ENCODE peak calls at places on chromosomes 5 and 9, in ten cellular contexts. C is dorsolateral prefrontal cortex; B is AG10803; U is CD8-positive, alpha-beta T cell; V is cardiac muscle cell; P is gastrocnemius medialis; E is fibroblast of pulmonary artery; F is RWPE1; T is GM23338; R is HFF-Myc. J is an unnamed sample.

GRCh38 chr9:114339130-114339908 is 9.7 kb downstream of the ORM2 start:
- DNase-seq in V (peak), U (peak), C (no peak), E (peak), T (peak), P (no peak), F (peak), R (peak), B (peak), J (peak)

GRCh38 chr5:153974131-153974812 is 64.4 kb downstream of the FAM114A2 start:
- DNase-seq in C (no peak), U (no peak), E (peak), P (no peak), F (peak), V (peak), R (peak), B (peak), T (peak), J (no peak)

GRCh38 chr5:77748160-77748559 is 28.0 kb downstream of the TBCA start:
- DNase-seq in V (no peak), T (no peak), B (no peak), C (no peak), R (no peak), F (no peak), U (no peak), P (no peak), E (no peak), J (no peak)

GRCh38 chr9:126550891-126551351 is 62.8 kb upstream of the LMX1B start:
- DNase-seq in C (no peak), F (no peak), B (no peak), U (no peak), R (no peak), P (no peak), V (no peak), T (no peak), E (no peak), J (no peak)

GRCh38 chr9:94213513-94214124 is 45.5 kb upstream of the ZNF169 start:
- DNase-seq in F (peak), B (peak), C (peak), U (peak), T (peak), R (peak), E (peak), V (peak), P (peak), J (peak)

GRCh38 chr9:136847065-136847826 is 2.0 kb upstream of the PHPT1 start:
- DNase-seq in B (peak), F (peak), C (no peak), P (no peak), R (no peak), T (peak), E (peak), U (no peak), V (peak), J (no peak)

GRCh38 chr9:124352616-124353015 is 62.6 kb downstream of the PSMB7 start:
- DNase-seq in T (no peak), C (no peak), R (no peak), U (no peak), B (peak), V (no peak), E (no peak), F (no peak), P (no peak), J (no peak)

GRCh38 chr9:107314763-107315162 is 31.7 kb downstream of the RAD23B start:
- DNase-seq in U (no peak), V (no peak), P (no peak), B (no peak), R (no peak), E (no peak), F (no peak), T (no peak), C (no peak), J (no peak)

GRCh38 chr9:69029535-69029934 is 6.0 kb upstream of the FXN start:
- DNase-seq in P (no peak), F (no peak), R (no peak), V (no peak), E (no peak), U (no peak), B (no peak), C (no peak), T (no peak), J (no peak)

GRCh38 chr9:85067792-85068191 is 398.3 kb downstream of the NTRK2 start:
- DNase-seq in P (no peak), R (no peak), F (no peak), V (no peak), C (no peak), B (no peak), U (no peak), E (no peak), T (no peak), J (no peak)

GRCh38 chr5:108167174-108167573 is 214.7 kb downstream of the FBXL17 start:
- DNase-seq in P (no peak), V (no peak), C (no peak), T (no peak), B (no peak), F (no peak), E (no peak), R (no peak), U (no peak), J (no peak)

GRCh38 chr5:157130933-157131332 is 11.7 kb downstream of the MED7 start:
- DNase-seq in P (no peak), R (no peak), T (peak), B (no peak), C (no peak), U (no peak), V (no peak), E (no peak), F (no peak), J (no peak)

GRCh38 chr9:35575478-35575877 is 29.6 kb upstream of the TESK1 start:
- DNase-seq in R (no peak), V (no peak), P (no peak), T (no peak), C (no peak), B (no peak), E (no peak), F (no peak), U (no peak), J (no peak)

GRCh38 chr9:68668127-68668526 is 36.9 kb upstream of the PIP5K1B start:
- DNase-seq in E (no peak), B (no peak), P (no peak), C (no peak), T (peak), V (no peak), R (no peak), U (no peak), F (no peak), J (no peak)

GRCh38 chr9:133120343-133121199 is 469 bp downstream of the RALGDS start:
- DNase-seq in B (no peak), P (no peak), E (no peak), T (peak), R (no peak), V (no peak), U (no peak), F (peak), C (no peak), J (no peak)

GRCh38 chr9:36840895-36841536 is 193.1 kb downstream of the PAX5 start:
- DNase-seq in C (no peak), R (no peak), F (no peak), P (no peak), T (no peak), U (no peak), E (no peak), B (peak), V (peak), J (no peak)

GRCh38 chr5:160555836-160556660 is 134.4 kb downstream of the PTTG1 start:
- DNase-seq in R (no peak), B (peak), C (no peak), F (no peak), U (no peak), P (no peak), T (no peak), V (no peak), E (no peak), J (no peak)

GRCh38 chr5:76133967-76134366 is 50.8 kb downstream of the SV2C start:
- DNase-seq in P (no peak), U (no peak), V (no peak), F (no peak), T (no peak), B (no peak), R (no peak), C (no peak), E (no peak), J (no peak)

GRCh38 chr5:132182366-132183040 is 45.1 kb downstream of the P4HA2 start:
- DNase-seq in F (no peak), V (peak), P (no peak), T (peak), E (peak), C (no peak), U (no peak), R (no peak), B (no peak), J (no peak)

GRCh38 chr5:103808464-103809106 is 246.0 kb upstream of the NUDT12 start:
- DNase-seq in T (peak), P (no peak), E (peak), B (peak), C (no peak), V (peak), R (peak), F (peak), U (no peak), J (peak)

GRCh38 chr5:131142970-131143617 is 22.0 kb downstream of the HINT1 start:
- DNase-seq in V (no peak), U (no peak), P (no peak), B (no peak), R (no peak), T (no peak), F (no peak), E (no peak), C (no peak), J (no peak)

GRCh38 chr5:175861337-175862130 is 9.8 kb upstream of the CPLX2 start:
- DNase-seq in F (no peak), P (no peak), V (no peak), B (no peak), C (no peak), R (no peak), T (no peak), U (no peak), E (no peak), J (no peak)

GRCh38 chr5:132635873-132636272 is 22.1 kb upstream of the IL13 start:
- DNase-seq in E (no peak), C (no peak), T (no peak), B (no peak), F (no peak), P (no peak), V (no peak), R (no peak), U (no peak), J (no peak)

GRCh38 chr9:112863214-112863613 is 27.5 kb downstream of the SLC46A2 start:
- DNase-seq in C (no peak), U (no peak), V (peak), F (no peak), E (peak), P (peak), R (no peak), B (peak), T (no peak), J (no peak)

GRCh38 chr9:114906922-114907571 is 23.3 kb downstream of the TNFSF8 start:
- DNase-seq in C (no peak), P (no peak), T (peak), E (peak), B (no peak), R (no peak), V (peak), U (no peak), F (peak), J (peak)

GRCh38 chr5:2904956-2905355 is 153.5 kb upstream of the IRX2 start:
- DNase-seq in V (no peak), F (no peak), P (no peak), B (no peak), E (no peak), C (no peak), R (no peak), T (no peak), U (no peak), J (no peak)

GRCh38 chr5:7897014-7897600 is 28.2 kb downstream of the MTRR start:
- DNase-seq in C (no peak), T (peak), F (no peak), B (peak), E (peak), U (no peak), R (peak), V (peak), P (no peak), J (no peak)

GRCh38 chr9:130493021-130493420 is 48.3 kb downstream of the ASS1 start:
- DNase-seq in B (no peak), T (no peak), V (no peak), R (no peak), E (no peak), F (no peak), U (no peak), P (no peak), C (no peak), J (no peak)

GRCh38 chr5:76386360-76386759 is 16.7 kb upstream of the IQGAP2 start:
- DNase-seq in T (no peak), B (no peak), E (no peak), V (no peak), R (no peak), C (no peak), P (no peak), U (no peak), F (no peak), J (no peak)

GRCh38 chr5:54985301-54986268 is at the start of gene ESM1:
- DNase-seq in U (no peak), F (peak), E (peak), C (no peak), V (peak), B (peak), R (no peak), P (no peak), T (peak), J (no peak)

GRCh38 chr5:58985759-58986158 is 402.9 kb downstream of the RAB3C start:
- DNase-seq in P (no peak), T (no peak), C (no peak), V (no peak), U (no peak), E (no peak), R (no peak), B (no peak), F (no peak), J (no peak)

GRCh38 chr5:96478983-96479382 is 45.9 kb upstream of the PCSK1 start:
- DNase-seq in E (no peak), P (no peak), T (no peak), C (no peak), B (no peak), R (no peak), F (no peak), V (no peak), U (no peak), J (no peak)

GRCh38 chr9:120336021-120336752 is 243.8 kb downstream of the CDK5RAP2 start:
- DNase-seq in R (no peak), V (no peak), T (no peak), B (no peak), E (no peak), P (no peak), F (no peak), C (no peak), U (no peak), J (no peak)

GRCh38 chr9:114895605-114896004 is 34.8 kb downstream of the TNFSF8 start:
- DNase-seq in T (no peak), E (peak), V (peak), B (peak), R (no peak), F (no peak), P (no peak), C (no peak), U (no peak), J (no peak)

GRCh38 chr9:70113403-70114022 is 69.9 kb downstream of the MAMDC2 start:
- DNase-seq in F (peak), P (no peak), T (peak), C (peak), E (peak), V (peak), U (no peak), B (peak), R (peak), J (no peak)

GRCh38 chr5:139733698-139734491 is 61.7 kb upstream of the PSD2 start:
- DNase-seq in B (no peak), E (no peak), T (peak), R (no peak), V (no peak), F (no peak), U (no peak), C (peak), P (no peak), J (no peak)

GRCh38 chr5:115069087-115069968 is 100.4 kb downstream of the TRIM36 start:
- DNase-seq in T (peak), F (peak), R (peak), B (peak), P (no peak), C (no peak), V (peak), E (peak), U (no peak), J (peak)

GRCh38 chr9:115373000-115373709 is 255.2 kb upstream of the TNC start:
- DNase-seq in E (peak), F (peak), P (no peak), T (no peak), R (peak), U (no peak), B (peak), C (no peak), V (peak), J (no peak)

GRCh38 chr5:68176253-68176652 is 39.3 kb upstream of the PIK3R1 start:
- DNase-seq in T (no peak), V (no peak), P (no peak), B (no peak), F (no peak), C (no peak), U (no peak), E (no peak), R (no peak), J (no peak)
- TF ChIP-seq CTCF in T (no peak), V (no peak), P (no peak), B (no peak), F (no peak), C (no peak), U (no peak), E (no peak), R (no peak), J (no peak)

GRCh38 chr5:71454913-71455312 is 538 bp upstream of the BDP1 start:
- DNase-seq in U (no peak), F (no peak), V (no peak), R (no peak), T (no peak), C (no peak), E (no peak), B (no peak), P (no peak), J (no peak)

GRCh38 chr5:71457106-71457505 is 1.7 kb downstream of the BDP1 start:
- DNase-seq in E (no peak), T (no peak), B (no peak), V (no peak), U (no peak), P (no peak), C (no peak), R (no peak), F (no peak), J (no peak)

GRCh38 chr5:71452876-71453275 is 2.6 kb upstream of the BDP1 start:
- DNase-seq in U (no peak), V (no peak), T (no peak), R (no peak), E (no peak), C (no peak), B (no peak), P (no peak), F (no peak), J (no peak)

GRCh38 chr5:71455427-71456361 is at the start of gene BDP1:
- DNase-seq in P (peak), C (peak), E (peak), F (peak), V (peak), U (peak), T (peak), R (peak), B (peak), J (peak)

GRCh38 chr5:71456362-71456743 is 902 bp downstream of the BDP1 start:
- DNase-seq in U (no peak), T (no peak), B (no peak), V (no peak), R (no peak), P (no peak), E (no peak), C (no peak), F (no peak), J (no peak)
- TF ChIP-seq CTCF in U (no peak), T (no peak), B (no peak), V (no peak), R (no peak), P (no peak), E (no peak), C (no peak), F (no peak), J (no peak)

DNA sequence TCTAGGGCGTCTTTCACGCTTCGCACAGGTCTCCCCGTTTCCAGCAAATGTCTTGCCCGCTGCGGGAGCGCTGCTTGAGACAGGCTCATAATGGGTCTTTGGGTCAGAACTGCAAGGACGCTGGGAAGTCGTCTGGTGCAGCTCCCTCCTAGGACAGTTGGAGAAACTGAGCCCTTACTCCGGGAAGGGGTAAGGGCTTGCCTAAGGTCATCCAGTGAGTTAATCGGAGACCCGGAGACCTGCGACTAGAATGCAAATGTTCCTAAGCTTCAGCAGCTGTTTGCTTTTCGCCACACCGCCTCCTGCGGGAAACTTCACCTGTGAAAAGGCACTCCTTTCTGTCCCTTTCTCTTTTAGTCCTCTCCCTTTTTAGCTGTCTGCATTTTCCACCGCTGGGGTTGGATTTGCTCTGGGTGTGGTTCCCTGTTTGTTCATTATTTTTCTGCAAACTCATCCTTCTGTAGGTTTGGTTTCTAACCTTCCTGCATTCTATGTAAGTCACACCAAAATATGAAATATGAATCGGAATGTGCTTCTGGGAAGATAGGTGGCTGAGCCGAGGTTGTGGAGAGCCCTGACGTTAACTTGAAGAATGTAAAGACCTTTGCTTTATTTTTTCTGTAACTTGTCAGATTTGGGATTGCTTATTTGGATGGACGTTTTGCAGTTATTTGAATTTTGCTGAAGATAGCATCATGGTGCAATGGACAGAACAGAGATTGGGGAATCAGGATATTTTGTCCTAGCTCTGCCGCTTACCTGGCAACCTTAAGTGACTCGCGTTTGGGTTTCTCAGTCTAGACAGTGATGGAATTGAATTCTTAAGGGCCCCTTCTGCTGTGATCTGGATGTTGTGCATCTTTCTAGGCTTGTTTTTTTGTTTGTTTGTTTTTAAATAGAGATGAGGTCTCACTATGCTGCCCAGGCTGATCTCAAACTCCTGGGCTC is 909 bp downstream of the SLC36A1 start:
- DNase-seq in R (no peak), E (no peak), C (no peak), P (no peak), B (peak), F (peak), V (peak), U (no peak), T (peak), J (peak)
- TF ChIP-seq CTCF in R (peak), E (peak), C (no peak), P (no peak), B (no peak), F (peak), V (peak), U (no peak), T (peak), J (peak)

DNA sequence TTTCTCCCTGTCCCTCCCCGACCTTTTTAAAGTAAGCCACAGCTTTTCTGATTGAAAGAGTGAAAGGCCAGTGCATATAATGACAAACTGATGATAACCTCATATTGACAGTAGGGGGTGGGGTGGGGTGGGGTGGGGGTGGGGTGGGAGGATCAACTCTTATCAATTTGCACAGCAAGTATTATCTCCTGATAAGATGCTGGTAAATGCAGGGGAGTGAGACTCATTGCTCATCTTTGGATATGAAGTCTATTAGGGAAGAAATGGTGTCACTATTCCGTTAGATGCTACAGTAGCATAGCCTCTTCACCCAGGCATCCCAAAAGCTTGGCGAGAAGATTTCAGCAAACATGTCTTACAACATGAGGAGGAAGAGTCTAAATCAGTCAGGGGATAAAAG is 38.9 kb upstream of the HMGCS1 start:
- DNase-seq in U (no peak), P (no peak), C (no peak), E (no peak), R (no peak), B (no peak), T (no peak), V (no peak), F (no peak), J (no peak)
- TF ChIP-seq CTCF in U (no peak), P (no peak), C (no peak), E (no peak), R (no peak), B (no peak), T (no peak), V (no peak), F (no peak), J (no peak)

GRCh38 chr5:147690595-147690994 is 91.9 kb downstream of the JAKMIP2 start:
- DNase-seq in T (peak), F (peak), U (no peak), E (no peak), B (no peak), C (no peak), V (no peak), R (no peak), P (no peak), J (no peak)
- TF ChIP-seq CTCF in T (peak), F (no peak), U (no peak), E (no peak), B (no peak), C (no peak), V (peak), R (no peak), P (no peak), J (peak)

GRCh38 chr5:35815089-35815936 is 41.4 kb upstream of the IL7R start:
- DNase-seq in V (peak), R (no peak), P (no peak), E (peak), C (no peak), U (no peak), B (no peak), T (peak), F (peak), J (no peak)
- TF ChIP-seq CTCF in V (peak), R (peak), P (no peak), E (peak), C (peak), U (peak), B (peak), T (peak), F (peak), J (peak)

J was measured in progenitor cell of endocrine pancreas.